ENCODE peak calls at places on chromosome 3, in four cellular contexts. One of them, this sample, is unnamed. For H3K27me3, the result is how much of the 10 kb centered on the place peaks cover.

GRCh38 chr3:125003369-125003853 is 52.4 kb downstream of the HEG1 start:
- DNase-seq in astrocyte: peak
- DNase-seq in PC-9: no peak
- DNase-seq in mammary epithelial cell: no peak
- DNase-seq in this sample: no peak

GRCh38 chr3:141392018-141392370 is 23.7 kb downstream of the ZBTB38 start:
- DNase-seq in astrocyte: no peak
- DNase-seq in PC-9: no peak
- DNase-seq in mammary epithelial cell: no peak
- DNase-seq in this sample: no peak

GRCh38 chr3:72250725-72251124 is 465.8 kb upstream of the PROK2 start:
- DNase-seq in astrocyte: no peak
- DNase-seq in PC-9: no peak
- DNase-seq in mammary epithelial cell: no peak
- DNase-seq in this sample: no peak

GRCh38 chr3:104629038-104629437 is 737.7 kb upstream of the ALCAM start:
- DNase-seq in astrocyte: peak
- DNase-seq in PC-9: no peak
- DNase-seq in mammary epithelial cell: peak
- DNase-seq in this sample: peak

GRCh38 chr3:54965746-54966145 is 37.9 kb upstream of the LRTM1 start:
- DNase-seq in astrocyte: peak
- DNase-seq in PC-9: no peak
- DNase-seq in mammary epithelial cell: no peak
- DNase-seq in this sample: no peak

GRCh38 chr3:24226402-24226801 is 268.2 kb downstream of the THRB start:
- DNase-seq in astrocyte: no peak
- DNase-seq in PC-9: no peak
- DNase-seq in mammary epithelial cell: no peak
- DNase-seq in this sample: no peak

GRCh38 chr3:134003066-134003465 is 26.7 kb downstream of the SLCO2A1 start:
- DNase-seq in astrocyte: no peak
- DNase-seq in PC-9: no peak
- DNase-seq in mammary epithelial cell: peak
- DNase-seq in this sample: peak

GRCh38 chr3:169661567-169662214 is 1.8 kb downstream of the MECOM start:
- DNase-seq in astrocyte: peak
- DNase-seq in PC-9: peak
- DNase-seq in mammary epithelial cell: peak
- DNase-seq in this sample: peak

GRCh38 chr3:171198781-171199472 is 172.4 kb upstream of the SLC2A2 start:
- DNase-seq in astrocyte: no peak
- DNase-seq in PC-9: no peak
- DNase-seq in mammary epithelial cell: no peak
- DNase-seq in this sample: no peak

GRCh38 chr3:15064299-15064834 is 748 bp downstream of the MRPS25 start:
- DNase-seq in astrocyte: no peak
- DNase-seq in PC-9: peak
- DNase-seq in mammary epithelial cell: peak
- DNase-seq in this sample: peak

GRCh38 chr3:129326591-129326990 is 47.9 kb downstream of the HMCES start:
- DNase-seq in astrocyte: no peak
- DNase-seq in PC-9: no peak
- DNase-seq in mammary epithelial cell: no peak
- DNase-seq in this sample: no peak

GRCh38 chr3:25532763-25533162 is 104.7 kb downstream of the RARB start:
- DNase-seq in astrocyte: no peak
- DNase-seq in PC-9: no peak
- DNase-seq in mammary epithelial cell: no peak
- DNase-seq in this sample: peak

GRCh38 chr3:31776016-31776415 is 205.0 kb downstream of the OSBPL10 start:
- DNase-seq in astrocyte: no peak
- DNase-seq in PC-9: no peak
- DNase-seq in mammary epithelial cell: peak
- DNase-seq in this sample: peak

GRCh38 chr3:30473374-30474051 is 132.9 kb upstream of the TGFBR2 start:
- DNase-seq in astrocyte: peak
- DNase-seq in PC-9: no peak
- DNase-seq in mammary epithelial cell: peak
- DNase-seq in this sample: peak

GRCh38 chr3:134312873-134313838 is 61.1 kb downstream of the AMOTL2 start:
- DNase-seq in astrocyte: peak
- DNase-seq in PC-9: peak
- DNase-seq in mammary epithelial cell: no peak
- DNase-seq in this sample: no peak

GRCh38 chr3:121574449-121574848 is 6.7 kb downstream of the ARGFX start:
- DNase-seq in astrocyte: peak
- DNase-seq in PC-9: peak
- DNase-seq in mammary epithelial cell: peak
- DNase-seq in this sample: peak

GRCh38 chr3:12155833-12156232 is 2.9 kb downstream of the TIMP4 start:
- DNase-seq in astrocyte: peak
- DNase-seq in PC-9: peak
- DNase-seq in mammary epithelial cell: peak
- DNase-seq in this sample: peak

GRCh38 chr3:14019459-14019858 is 105.2 kb downstream of the CHCHD4 start:
- DNase-seq in astrocyte: no peak
- DNase-seq in PC-9: peak
- DNase-seq in mammary epithelial cell: no peak
- DNase-seq in this sample: no peak

GRCh38 chr3:58175429-58176184 is 35.2 kb downstream of the DNASE1L3 start:
- DNase-seq in astrocyte: peak
- DNase-seq in PC-9: no peak
- DNase-seq in mammary epithelial cell: no peak
- DNase-seq in this sample: peak

GRCh38 chr3:143974877-143975238 is 3.2 kb downstream of the DIPK2A start:
- DNase-seq in astrocyte: no peak
- DNase-seq in PC-9: no peak
- DNase-seq in mammary epithelial cell: peak
- DNase-seq in this sample: peak

GRCh38 chr3:194316918-194317317 is 34.2 kb downstream of the CPN2 start:
- DNase-seq in astrocyte: no peak
- DNase-seq in PC-9: no peak
- DNase-seq in mammary epithelial cell: no peak
- DNase-seq in this sample: no peak

GRCh38 chr3:194313642-194314430 is 37.3 kb downstream of the CPN2 start:
- DNase-seq in astrocyte: peak
- DNase-seq in PC-9: no peak
- DNase-seq in mammary epithelial cell: no peak
- DNase-seq in this sample: no peak

GRCh38 chr3:194314669-194315068 is 36.5 kb downstream of the CPN2 start:
- DNase-seq in astrocyte: no peak
- DNase-seq in PC-9: peak
- DNase-seq in mammary epithelial cell: no peak
- DNase-seq in this sample: no peak

GRCh38 chr3:194315088-194315964 is 35.8 kb downstream of the CPN2 start:
- DNase-seq in astrocyte: peak
- DNase-seq in PC-9: peak
- DNase-seq in mammary epithelial cell: peak
- DNase-seq in this sample: peak

DNA sequence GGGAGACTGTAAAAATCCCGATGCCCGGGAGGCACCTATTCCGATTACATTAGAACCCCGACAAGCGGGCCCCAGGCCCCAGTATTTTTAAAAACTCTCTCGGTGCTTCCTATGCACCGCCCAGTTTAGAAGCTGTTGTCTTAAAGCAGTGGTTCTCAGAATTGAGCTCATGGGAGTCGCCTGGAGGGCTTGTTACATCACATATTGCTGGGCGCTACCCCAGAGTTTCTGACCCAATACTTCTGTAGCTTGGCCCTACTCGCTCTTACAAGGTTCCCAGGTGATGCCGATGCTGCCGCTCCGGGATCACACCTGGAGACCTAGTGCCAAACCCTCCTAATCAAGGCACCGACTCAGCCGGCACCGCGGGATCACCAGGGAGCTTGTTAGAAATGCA is 35.2 kb downstream of the CPN2 start:
- DNase-seq in astrocyte: peak
- DNase-seq in PC-9: no peak
- DNase-seq in mammary epithelial cell: peak
- DNase-seq in this sample: no peak
- H3K4me3 ChIP-seq in astrocyte: peak
- H3K4me3 ChIP-seq in PC-9: peak
- H3K4me3 ChIP-seq in mammary epithelial cell: peak
- H3K4me3 ChIP-seq in this sample: peak

DNA sequence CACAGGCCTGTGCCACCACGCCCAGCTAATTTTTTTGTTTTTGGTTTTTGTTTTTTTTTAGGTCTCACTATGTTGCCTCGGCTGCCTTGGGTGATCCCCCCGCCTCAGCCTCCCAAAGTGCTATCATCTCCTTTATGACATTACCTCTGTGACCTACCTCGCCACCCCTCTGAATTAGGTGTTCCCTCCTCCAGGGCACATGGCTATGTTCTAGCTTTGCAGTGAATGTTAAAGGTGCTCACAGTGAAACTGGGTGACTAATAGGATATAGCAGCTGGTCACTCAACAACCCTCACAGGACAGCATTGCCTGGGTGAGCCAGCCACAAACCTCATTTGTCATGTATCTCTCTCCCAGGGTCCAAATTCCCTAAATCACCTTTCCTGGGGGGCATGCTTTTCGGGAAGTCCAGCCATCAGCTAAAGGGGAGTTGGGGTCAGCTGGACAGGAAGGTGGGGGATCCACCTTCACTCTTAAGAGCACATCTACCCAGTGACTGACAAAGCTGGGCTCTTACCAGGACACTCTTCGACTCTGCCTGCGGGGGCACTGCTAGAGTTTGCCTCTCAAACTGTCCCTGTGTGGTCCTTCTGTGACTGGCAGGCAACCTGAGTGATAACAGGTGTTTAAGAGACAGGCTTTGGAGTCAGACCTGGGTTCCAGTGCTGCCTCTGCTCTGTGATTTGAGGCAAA is 1.6 kb upstream of the TTLL3 start:
- DNase-seq in astrocyte: no peak
- DNase-seq in PC-9: peak
- DNase-seq in mammary epithelial cell: peak
- DNase-seq in this sample: peak
- TF ChIP-seq CTCF in astrocyte: no peak
- TF ChIP-seq CTCF in PC-9: peak
- TF ChIP-seq CTCF in mammary epithelial cell: peak
- TF ChIP-seq CTCF in this sample: peak

GRCh38 chr3:111506435-111506834 is 35.6 kb upstream of the CD96 start:
- DNase-seq in astrocyte: no peak
- DNase-seq in PC-9: no peak
- DNase-seq in mammary epithelial cell: no peak
- DNase-seq in this sample: no peak

GRCh38 chr3:111509308-111509707 is 32.7 kb upstream of the CD96 start:
- DNase-seq in astrocyte: no peak
- DNase-seq in PC-9: no peak
- DNase-seq in mammary epithelial cell: peak
- DNase-seq in this sample: peak
- H3K27me3 ChIP-seq in astrocyte: under half
- H3K27me3 ChIP-seq in PC-9: under half
- H3K27me3 ChIP-seq in mammary epithelial cell: under half
- H3K27me3 ChIP-seq in this sample: under half

GRCh38 chr3:123069021-123069381 is 2.2 kb downstream of the PDIA5 start:
- DNase-seq in astrocyte: no peak
- DNase-seq in PC-9: no peak
- DNase-seq in mammary epithelial cell: no peak
- DNase-seq in this sample: no peak
- H3K4me3 ChIP-seq in astrocyte: no peak
- H3K4me3 ChIP-seq in PC-9: no peak
- H3K4me3 ChIP-seq in mammary epithelial cell: no peak
- H3K4me3 ChIP-seq in this sample: no peak

GRCh38 chr3:47376393-47376792 is 4.4 kb upstream of the PTPN23 start:
- DNase-seq in astrocyte: no peak
- DNase-seq in PC-9: no peak
- DNase-seq in mammary epithelial cell: no peak
- DNase-seq in this sample: no peak

GRCh38 chr3:47374587-47374986 is 6.2 kb upstream of the PTPN23 start:
- DNase-seq in astrocyte: no peak
- DNase-seq in PC-9: no peak
- DNase-seq in mammary epithelial cell: no peak
- DNase-seq in this sample: no peak

GRCh38 chr3:47366833-47367232 is 14.0 kb upstream of the PTPN23 start:
- DNase-seq in astrocyte: no peak
- DNase-seq in PC-9: no peak
- DNase-seq in mammary epithelial cell: no peak
- DNase-seq in this sample: no peak

GRCh38 chr3:47367631-47368030 is 13.2 kb upstream of the PTPN23 start:
- DNase-seq in astrocyte: no peak
- DNase-seq in PC-9: no peak
- DNase-seq in mammary epithelial cell: no peak
- DNase-seq in this sample: no peak

GRCh38 chr3:47370887-47371697 is 9.7 kb upstream of the PTPN23 start:
- DNase-seq in astrocyte: no peak
- DNase-seq in PC-9: no peak
- DNase-seq in mammary epithelial cell: no peak
- DNase-seq in this sample: no peak
- TF ChIP-seq CTCF in astrocyte: no peak
- TF ChIP-seq CTCF in PC-9: no peak
- TF ChIP-seq CTCF in mammary epithelial cell: peak
- TF ChIP-seq CTCF in this sample: peak

DNA sequence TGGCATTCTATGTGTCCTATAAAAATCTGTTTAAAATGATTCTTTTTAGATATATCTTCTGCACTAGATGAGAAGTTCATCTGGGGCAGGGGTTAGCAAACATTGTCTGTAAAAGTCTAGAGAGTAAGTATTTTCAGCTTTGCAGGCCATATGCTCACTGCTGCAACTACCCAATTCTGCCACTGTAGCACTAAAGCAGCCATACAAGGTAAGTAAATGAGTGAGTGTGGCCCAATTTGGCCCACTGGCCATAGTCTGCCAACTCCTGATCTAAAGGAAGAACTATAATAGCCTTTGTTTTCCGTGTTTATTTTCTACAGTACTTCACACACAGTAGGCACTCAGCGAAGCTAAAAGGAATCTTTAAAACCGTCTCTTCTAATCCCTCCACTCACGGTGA is 42.3 kb downstream of the DLG1 start:
- DNase-seq in astrocyte: no peak
- DNase-seq in PC-9: no peak
- DNase-seq in mammary epithelial cell: no peak
- DNase-seq in this sample: no peak
- H3K27me3 ChIP-seq in astrocyte: under half
- H3K27me3 ChIP-seq in PC-9: under half
- H3K27me3 ChIP-seq in mammary epithelial cell: under half
- H3K27me3 ChIP-seq in this sample: under half

GRCh38 chr3:139937674-139938279 is 2.8 kb downstream of the CLSTN2 start:
- DNase-seq in astrocyte: no peak
- DNase-seq in PC-9: peak
- DNase-seq in mammary epithelial cell: peak
- DNase-seq in this sample: peak
- H3K4me3 ChIP-seq in astrocyte: no peak
- H3K4me3 ChIP-seq in PC-9: no peak
- H3K4me3 ChIP-seq in mammary epithelial cell: no peak
- H3K4me3 ChIP-seq in this sample: no peak